ENCODE peak calls at places on chromosomes 11 and 22, in eight cellular contexts. One of them, this sample, is unnamed.

GRCh38 chr11:127625402-127625801 is 624.8 kb upstream of the KIRREL3 start:
- DNase-seq in ovary: no peak
- DNase-seq in heart left ventricle: no peak
- DNase-seq in effector memory CD4-positive, alpha-beta T cell: no peak
- DNase-seq in cardiac muscle cell: no peak
- DNase-seq in colonic mucosa: no peak
- DNase-seq in psoas muscle: no peak
- DNase-seq in HCT116: no peak
- DNase-seq in this sample: no peak

GRCh38 chr11:134228625-134229024 is 4.2 kb downstream of the VPS26B start:
- DNase-seq in ovary: no peak
- DNase-seq in heart left ventricle: no peak
- DNase-seq in effector memory CD4-positive, alpha-beta T cell: no peak
- DNase-seq in cardiac muscle cell: no peak
- DNase-seq in colonic mucosa: no peak
- DNase-seq in psoas muscle: no peak
- DNase-seq in HCT116: no peak
- DNase-seq in this sample: no peak

GRCh38 chr11:131423715-131424114 is 53.3 kb downstream of the NTM start:
- DNase-seq in ovary: no peak
- DNase-seq in heart left ventricle: no peak
- DNase-seq in effector memory CD4-positive, alpha-beta T cell: no peak
- DNase-seq in cardiac muscle cell: peak; percentile 9
- DNase-seq in colonic mucosa: no peak
- DNase-seq in psoas muscle: no peak
- DNase-seq in HCT116: no peak
- DNase-seq in this sample: no peak

GRCh38 chr22:36430863-36431262 is 43.1 kb upstream of the MYH9 start:
- DNase-seq in ovary: no peak
- DNase-seq in heart left ventricle: no peak
- DNase-seq in effector memory CD4-positive, alpha-beta T cell: no peak
- DNase-seq in cardiac muscle cell: no peak
- DNase-seq in colonic mucosa: no peak
- DNase-seq in psoas muscle: no peak
- DNase-seq in HCT116: no peak
- DNase-seq in this sample: no peak

GRCh38 chr22:44444341-44445306 is 53.4 kb downstream of the RTL6 start:
- DNase-seq in ovary: no peak
- DNase-seq in heart left ventricle: peak; percentile 54
- DNase-seq in effector memory CD4-positive, alpha-beta T cell: no peak
- DNase-seq in cardiac muscle cell: no peak
- DNase-seq in colonic mucosa: no peak
- DNase-seq in psoas muscle: no peak
- DNase-seq in HCT116: no peak
- DNase-seq in this sample: no peak

GRCh38 chr11:69726019-69726418 is 22.2 kb upstream of the FGF19 start:
- DNase-seq in ovary: no peak
- DNase-seq in heart left ventricle: no peak
- DNase-seq in effector memory CD4-positive, alpha-beta T cell: no peak
- DNase-seq in cardiac muscle cell: no peak
- DNase-seq in colonic mucosa: no peak
- DNase-seq in psoas muscle: no peak
- DNase-seq in HCT116: no peak
- DNase-seq in this sample: no peak

GRCh38 chr22:23466351-23466750 is 113.7 kb downstream of the IGLL1 start:
- DNase-seq in ovary: no peak
- DNase-seq in heart left ventricle: no peak
- DNase-seq in effector memory CD4-positive, alpha-beta T cell: no peak
- DNase-seq in cardiac muscle cell: no peak
- DNase-seq in colonic mucosa: no peak
- DNase-seq in psoas muscle: no peak
- DNase-seq in HCT116: no peak
- DNase-seq in this sample: no peak

GRCh38 chr11:125763483-125763882 is 15.1 kb downstream of the PATE2 start:
- DNase-seq in ovary: no peak
- DNase-seq in heart left ventricle: no peak
- DNase-seq in effector memory CD4-positive, alpha-beta T cell: no peak
- DNase-seq in cardiac muscle cell: no peak
- DNase-seq in colonic mucosa: no peak
- DNase-seq in psoas muscle: no peak
- DNase-seq in HCT116: no peak
- DNase-seq in this sample: no peak

GRCh38 chr11:69909561-69910518 is 90.6 kb upstream of the FGF3 start:
- DNase-seq in ovary: no peak
- DNase-seq in heart left ventricle: peak; percentile 68
- DNase-seq in effector memory CD4-positive, alpha-beta T cell: no peak
- DNase-seq in cardiac muscle cell: no peak
- DNase-seq in colonic mucosa: no peak
- DNase-seq in psoas muscle: no peak
- DNase-seq in HCT116: no peak
- DNase-seq in this sample: no peak

GRCh38 chr22:29733362-29734322 is 13.8 kb downstream of the CABP7 start:
- DNase-seq in ovary: no peak
- DNase-seq in heart left ventricle: no peak
- DNase-seq in effector memory CD4-positive, alpha-beta T cell: no peak
- DNase-seq in cardiac muscle cell: no peak
- DNase-seq in colonic mucosa: peak; percentile 39
- DNase-seq in psoas muscle: peak; percentile 53
- DNase-seq in HCT116: no peak
- DNase-seq in this sample: no peak

GRCh38 chr11:34987617-34988016 is 71.2 kb downstream of the PDHX start:
- DNase-seq in ovary: no peak
- DNase-seq in heart left ventricle: no peak
- DNase-seq in effector memory CD4-positive, alpha-beta T cell: no peak
- DNase-seq in cardiac muscle cell: no peak
- DNase-seq in colonic mucosa: no peak
- DNase-seq in psoas muscle: no peak
- DNase-seq in HCT116: no peak
- DNase-seq in this sample: no peak

GRCh38 chr11:3905080-3905953 is 49.9 kb downstream of the STIM1 start:
- DNase-seq in ovary: peak; percentile 23
- DNase-seq in heart left ventricle: no peak
- DNase-seq in effector memory CD4-positive, alpha-beta T cell: peak; percentile 43
- DNase-seq in cardiac muscle cell: peak; percentile 96
- DNase-seq in colonic mucosa: peak; percentile 64
- DNase-seq in psoas muscle: no peak
- DNase-seq in HCT116: peak; percentile 34
- DNase-seq in this sample: no peak
- H3K4me1 ChIP-seq in ovary: peaks cover 11% of the 10 kb centered on the region
- H3K4me1 ChIP-seq in heart left ventricle: peaks cover 6% of the 10 kb centered on the region
- H3K4me1 ChIP-seq in effector memory CD4-positive, alpha-beta T cell: peaks cover 55% of the 10 kb centered on the region
- H3K4me1 ChIP-seq in cardiac muscle cell: no peaks in the 10 kb centered on the region
- H3K4me1 ChIP-seq in colonic mucosa: peaks cover 19% of the 10 kb centered on the region
- H3K4me1 ChIP-seq in psoas muscle: peaks cover 79% of the 10 kb centered on the region
- H3K4me1 ChIP-seq in HCT116: peaks cover 22% of the 10 kb centered on the region
- H3K4me1 ChIP-seq in this sample: no peaks in the 10 kb centered on the region

DNA sequence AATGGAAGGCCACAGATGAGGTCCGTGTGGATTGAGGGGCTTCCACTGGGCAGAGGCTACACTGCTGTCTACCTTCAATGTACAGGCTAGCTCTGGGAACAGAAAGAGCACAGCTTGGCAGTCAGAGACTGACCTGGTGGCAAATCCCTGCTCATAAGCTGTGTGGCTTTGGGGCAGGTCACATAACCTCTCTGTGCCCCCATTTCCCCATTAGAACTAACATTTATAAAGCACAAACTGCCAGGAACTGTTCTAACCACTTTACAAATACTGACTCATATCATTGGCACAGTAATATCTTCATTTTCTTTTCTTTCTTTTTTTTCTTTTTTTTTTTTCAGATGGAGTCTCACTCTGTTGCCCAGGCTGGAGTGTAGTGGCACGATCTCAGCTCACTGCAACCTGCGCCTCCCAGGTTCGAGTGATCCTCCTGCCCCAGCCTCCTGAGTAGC is 3.1 kb downstream of the FOSL1 start:
- DNase-seq in ovary: no peak
- DNase-seq in heart left ventricle: no peak
- DNase-seq in effector memory CD4-positive, alpha-beta T cell: no peak
- DNase-seq in cardiac muscle cell: no peak
- DNase-seq in colonic mucosa: no peak
- DNase-seq in psoas muscle: no peak
- DNase-seq in HCT116: no peak
- DNase-seq in this sample: no peak
- H3K27ac ChIP-seq in ovary: no peak overlapping the region
- H3K27ac ChIP-seq in heart left ventricle: no peak overlapping the region
- H3K27ac ChIP-seq in effector memory CD4-positive, alpha-beta T cell: no peak overlapping the region
- H3K27ac ChIP-seq in cardiac muscle cell: no peak overlapping the region
- H3K27ac ChIP-seq in colonic mucosa: no peak overlapping the region
- H3K27ac ChIP-seq in psoas muscle: no peak overlapping the region
- H3K27ac ChIP-seq in HCT116: peak overlapping the region; percentile 99
- H3K27ac ChIP-seq in this sample: no peak overlapping the region

DNA sequence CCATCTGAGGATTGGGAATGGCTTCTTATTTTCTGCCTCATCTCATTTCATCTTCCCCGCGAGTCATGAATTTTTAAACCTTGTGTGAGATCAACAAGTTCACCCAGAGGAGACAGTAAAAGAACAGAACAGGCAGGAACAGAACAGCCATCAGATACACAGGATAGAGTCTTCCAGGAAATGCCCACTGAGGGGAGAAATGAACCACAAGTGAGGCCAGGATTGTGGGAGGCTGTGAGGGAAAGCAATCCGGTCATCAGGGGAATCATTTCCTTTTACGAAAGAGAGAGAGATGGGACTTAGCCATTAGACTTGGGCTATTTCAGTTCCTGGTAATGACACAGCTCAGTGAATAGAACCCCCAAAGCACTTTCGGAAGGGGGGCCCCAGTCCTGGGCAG is 34.3 kb upstream of the LRRC10B start:
- DNase-seq in ovary: no peak
- DNase-seq in heart left ventricle: no peak
- DNase-seq in effector memory CD4-positive, alpha-beta T cell: no peak
- DNase-seq in cardiac muscle cell: peak; percentile 32
- DNase-seq in colonic mucosa: no peak
- DNase-seq in psoas muscle: no peak
- DNase-seq in HCT116: no peak
- DNase-seq in this sample: no peak
- H3K4me3 ChIP-seq in ovary: no peak overlapping the region
- H3K4me3 ChIP-seq in heart left ventricle: no peak overlapping the region
- H3K4me3 ChIP-seq in effector memory CD4-positive, alpha-beta T cell: no peak overlapping the region
- H3K4me3 ChIP-seq in cardiac muscle cell: no peak overlapping the region
- H3K4me3 ChIP-seq in colonic mucosa: no peak overlapping the region
- H3K4me3 ChIP-seq in psoas muscle: no peak overlapping the region
- H3K4me3 ChIP-seq in HCT116: no peak overlapping the region
- H3K4me3 ChIP-seq in this sample: no peak overlapping the region

GRCh38 chr22:37760152-37760551 is 47.6 kb upstream of the GCAT start:
- DNase-seq in ovary: no peak
- DNase-seq in heart left ventricle: no peak
- DNase-seq in effector memory CD4-positive, alpha-beta T cell: no peak
- DNase-seq in cardiac muscle cell: no peak
- DNase-seq in colonic mucosa: no peak
- DNase-seq in psoas muscle: no peak
- DNase-seq in HCT116: no peak
- DNase-seq in this sample: no peak
- H3K4me1 ChIP-seq in ovary: no peaks in the 10 kb centered on the region
- H3K4me1 ChIP-seq in heart left ventricle: no peaks in the 10 kb centered on the region
- H3K4me1 ChIP-seq in effector memory CD4-positive, alpha-beta T cell: no peaks in the 10 kb centered on the region
- H3K4me1 ChIP-seq in cardiac muscle cell: no peaks in the 10 kb centered on the region
- H3K4me1 ChIP-seq in colonic mucosa: no peaks in the 10 kb centered on the region
- H3K4me1 ChIP-seq in psoas muscle: peaks cover 6% of the 10 kb centered on the region
- H3K4me1 ChIP-seq in HCT116: peaks cover 70% of the 10 kb centered on the region
- H3K4me1 ChIP-seq in this sample: no peaks in the 10 kb centered on the region

DNA sequence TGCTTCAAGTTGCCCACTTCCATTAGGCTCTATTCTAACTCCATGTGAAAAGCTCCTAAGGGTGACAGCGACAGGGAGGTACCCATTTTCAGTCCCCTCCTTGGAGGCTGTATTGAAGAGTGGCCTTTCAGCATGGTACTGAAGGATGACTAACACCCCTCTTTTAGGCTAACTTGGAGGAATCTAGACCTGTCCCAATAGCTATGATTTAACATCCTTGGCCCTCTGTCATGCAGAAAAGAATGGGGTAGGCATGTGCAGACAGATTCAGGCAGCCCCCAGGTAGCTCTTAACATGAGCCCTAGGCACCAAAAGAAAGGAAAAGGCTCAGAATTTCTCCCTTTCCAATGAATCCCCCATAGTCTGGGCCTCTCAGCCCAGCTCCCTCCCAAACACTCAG is 89.3 kb upstream of the AMOTL1 start:
- DNase-seq in ovary: no peak
- DNase-seq in heart left ventricle: no peak
- DNase-seq in effector memory CD4-positive, alpha-beta T cell: no peak
- DNase-seq in cardiac muscle cell: no peak
- DNase-seq in colonic mucosa: no peak
- DNase-seq in psoas muscle: no peak
- DNase-seq in HCT116: no peak
- DNase-seq in this sample: no peak
- H3K27ac ChIP-seq in ovary: no peak overlapping the region
- H3K27ac ChIP-seq in heart left ventricle: no peak overlapping the region
- H3K27ac ChIP-seq in effector memory CD4-positive, alpha-beta T cell: no peak overlapping the region
- H3K27ac ChIP-seq in cardiac muscle cell: no peak overlapping the region
- H3K27ac ChIP-seq in colonic mucosa: no peak overlapping the region
- H3K27ac ChIP-seq in psoas muscle: no peak overlapping the region
- H3K27ac ChIP-seq in HCT116: no peak overlapping the region
- H3K27ac ChIP-seq in this sample: no peak overlapping the region

GRCh38 chr11:17148536-17148935 is 59.2 kb downstream of the PIK3C2A start:
- DNase-seq in ovary: no peak
- DNase-seq in heart left ventricle: no peak
- DNase-seq in effector memory CD4-positive, alpha-beta T cell: no peak
- DNase-seq in cardiac muscle cell: no peak
- DNase-seq in colonic mucosa: no peak
- DNase-seq in psoas muscle: no peak
- DNase-seq in HCT116: no peak
- DNase-seq in this sample: no peak

GRCh38 chr11:17141156-17141555 is 63.7 kb upstream of the RPS13 start:
- DNase-seq in ovary: no peak
- DNase-seq in heart left ventricle: no peak
- DNase-seq in effector memory CD4-positive, alpha-beta T cell: no peak
- DNase-seq in cardiac muscle cell: no peak
- DNase-seq in colonic mucosa: no peak
- DNase-seq in psoas muscle: no peak
- DNase-seq in HCT116: no peak
- DNase-seq in this sample: no peak

GRCh38 chr11:17142450-17142849 is 65.0 kb upstream of the RPS13 start:
- DNase-seq in ovary: no peak
- DNase-seq in heart left ventricle: no peak
- DNase-seq in effector memory CD4-positive, alpha-beta T cell: no peak
- DNase-seq in cardiac muscle cell: no peak
- DNase-seq in colonic mucosa: no peak
- DNase-seq in psoas muscle: no peak
- DNase-seq in HCT116: no peak
- DNase-seq in this sample: no peak

DNA sequence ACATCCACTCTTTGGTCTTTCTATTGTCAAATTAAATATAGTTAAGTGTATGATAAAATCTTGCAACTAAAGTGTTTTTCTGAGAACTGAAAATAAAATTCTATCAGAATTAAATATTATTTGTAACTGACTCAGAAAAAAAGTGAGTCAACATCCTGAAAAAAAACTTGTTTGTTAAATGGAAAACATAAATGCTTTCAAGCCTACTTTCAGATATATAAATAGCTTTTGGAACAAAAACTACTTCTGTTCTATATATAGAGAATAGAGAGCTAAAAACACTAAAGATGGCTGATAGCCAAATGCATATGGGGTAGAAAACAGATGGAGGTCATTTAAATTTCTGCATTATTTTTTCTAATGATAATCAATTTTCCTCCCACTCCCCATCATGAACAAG is 61.8 kb downstream of the PIK3C2A start:
- DNase-seq in ovary: no peak
- DNase-seq in heart left ventricle: no peak
- DNase-seq in effector memory CD4-positive, alpha-beta T cell: no peak
- DNase-seq in cardiac muscle cell: no peak
- DNase-seq in colonic mucosa: no peak
- DNase-seq in psoas muscle: no peak
- DNase-seq in HCT116: no peak
- DNase-seq in this sample: no peak
- H3K4me3 ChIP-seq in ovary: no peak overlapping the region
- H3K4me3 ChIP-seq in heart left ventricle: no peak overlapping the region
- H3K4me3 ChIP-seq in effector memory CD4-positive, alpha-beta T cell: no peak overlapping the region
- H3K4me3 ChIP-seq in cardiac muscle cell: no peak overlapping the region
- H3K4me3 ChIP-seq in colonic mucosa: no peak overlapping the region
- H3K4me3 ChIP-seq in psoas muscle: no peak overlapping the region
- H3K4me3 ChIP-seq in HCT116: no peak overlapping the region
- H3K4me3 ChIP-seq in this sample: no peak overlapping the region

GRCh38 chr11:121235057-121235456 is 57.5 kb upstream of the SC5D start:
- DNase-seq in ovary: no peak
- DNase-seq in heart left ventricle: no peak
- DNase-seq in effector memory CD4-positive, alpha-beta T cell: no peak
- DNase-seq in cardiac muscle cell: no peak
- DNase-seq in colonic mucosa: no peak
- DNase-seq in psoas muscle: no peak
- DNase-seq in HCT116: no peak
- DNase-seq in this sample: no peak
- H3K4me1 ChIP-seq in ovary: no peaks in the 10 kb centered on the region
- H3K4me1 ChIP-seq in heart left ventricle: no peaks in the 10 kb centered on the region
- H3K4me1 ChIP-seq in effector memory CD4-positive, alpha-beta T cell: no peaks in the 10 kb centered on the region
- H3K4me1 ChIP-seq in cardiac muscle cell: peaks cover 44% of the 10 kb centered on the region
- H3K4me1 ChIP-seq in colonic mucosa: no peaks in the 10 kb centered on the region
- H3K4me1 ChIP-seq in psoas muscle: no peaks in the 10 kb centered on the region
- H3K4me1 ChIP-seq in HCT116: no peaks in the 10 kb centered on the region
- H3K4me1 ChIP-seq in this sample: peaks cover 1% of the 10 kb centered on the region